ENCODE peak calls at places on chromosomes 7 and 10, in five cellular contexts. T is OCI-LY7; M is left ventricle myocardium inferior; B is CD8-positive, alpha-beta memory T cell; H is PC-3. D is an unnamed sample.

GRCh38 chr7:157548691-157549265 is 212.0 kb downstream of the DNAJB6 start:
- DNase-seq in T (no peak), M (no peak), B (no peak), H (no peak), D (no peak)

GRCh38 chr7:135272303-135272702 is 38.7 kb downstream of the STRA8 start:
- DNase-seq in T (no peak), M (no peak), B (no peak), H (no peak), D (no peak)

GRCh38 chr7:4132221-4132620 is 549.9 kb upstream of the FOXK1 start:
- DNase-seq in T (no peak), M (no peak), B (no peak), H (no peak), D (no peak)

GRCh38 chr7:148615085-148615750 is 24.7 kb downstream of the C7orf33 start:
- DNase-seq in T (no peak), M (no peak), B (no peak), H (no peak), D (no peak)

GRCh38 chr10:42977032-42977416 is 99.8 kb upstream of the RET start:
- DNase-seq in T (no peak), M (no peak), B (no peak), H (no peak), D (no peak)

GRCh38 chr7:135390829-135391228 is 119.1 kb downstream of the CNOT4 start:
- DNase-seq in T (no peak), M (no peak), B (no peak), H (no peak), D (no peak)

GRCh38 chr10:97179731-97180366 is 5.9 kb downstream of the SLIT1 start:
- DNase-seq in T (no peak), M (no peak), B (no peak), H (no peak), D (no peak)

GRCh38 chr7:151925446-151926335 is 30.6 kb upstream of the GALNTL5 start:
- DNase-seq in T (no peak), M (peak; percentile 48), B (no peak), H (peak; percentile 46), D (no peak)

GRCh38 chr10:124697837-124698559 is 46.2 kb downstream of the FAM53B start:
- DNase-seq in T (no peak), M (no peak), B (no peak), H (no peak), D (peak; percentile 43)

GRCh38 chr10:4532467-4532866 is 293.5 kb upstream of the AKR1E2 start:
- DNase-seq in T (no peak), M (no peak), B (no peak), H (peak; percentile 67), D (no peak)

GRCh38 chr10:62732841-62733653 is 71.5 kb upstream of the ADO start:
- DNase-seq in T (peak; percentile 21), M (no peak), B (peak; percentile 81), H (peak; percentile 100), D (peak; percentile 86)

GRCh38 chr10:70996549-70996948 is 108.2 kb upstream of the PCBD1 start:
- DNase-seq in T (no peak), M (no peak), B (no peak), H (no peak), D (no peak)

GRCh38 chr7:44184221-44184873 is 4.9 kb downstream of the GCK start:
- DNase-seq in T (no peak), M (no peak), B (no peak), H (peak; percentile 91), D (no peak)

GRCh38 chr10:96714031-96714590 is 6.2 kb downstream of the PIK3AP1 start:
- DNase-seq in T (no peak), M (no peak), B (no peak), H (peak; percentile 37), D (no peak)

GRCh38 chr10:51010977-51011376 is 63.3 kb upstream of the PRKG1 start:
- DNase-seq in T (peak; percentile 47), M (no peak), B (peak; percentile 5), H (peak; percentile 93), D (peak; percentile 35)

GRCh38 chr7:41975854-41976253 is 261.2 kb downstream of the GLI3 start:
- DNase-seq in T (no peak), M (no peak), B (no peak), H (no peak), D (no peak)

GRCh38 chr10:110226555-110226925 is 19.1 kb downstream of the MXI1 start:
- DNase-seq in T (peak; percentile 89), M (peak; percentile 91), B (peak; percentile 82), H (peak; percentile 73), D (peak; percentile 92)

GRCh38 chr7:68676789-68677535 is 921.3 kb upstream of the AUTS2 start:
- DNase-seq in T (no peak), M (no peak), B (no peak), H (no peak), D (no peak)

GRCh38 chr10:89845541-89846275 is 144.3 kb downstream of the KIF20B start:
- DNase-seq in T (no peak), M (no peak), B (no peak), H (peak; percentile 49), D (no peak)

GRCh38 chr10:52965938-52966401 is 193.4 kb upstream of the MBL2 start:
- DNase-seq in T (peak; percentile 88), M (no peak), B (no peak), H (no peak), D (no peak)

GRCh38 chr10:114634607-114634974 is 23.5 kb downstream of the ABLIM1 start:
- DNase-seq in T (no peak), M (peak; percentile 54), B (no peak), H (peak; percentile 81), D (no peak)

GRCh38 chr10:27448926-27449325 is 55.2 kb upstream of the RAB18 start:
- DNase-seq in T (no peak), M (no peak), B (no peak), H (peak; percentile 60), D (no peak)

GRCh38 chr7:5248201-5248885 is 34.4 kb upstream of the SLC29A4 start:
- DNase-seq in T (no peak), M (peak; percentile 69), B (no peak), H (no peak), D (no peak)

GRCh38 chr7:105682331-105683070 is 101.2 kb upstream of the EFCAB10 start:
- DNase-seq in T (no peak), M (no peak), B (no peak), H (peak; percentile 43), D (no peak)

GRCh38 chr7:93146036-93146435 is 2.1 kb downstream of the SAMD9L start:
- DNase-seq in T (no peak), M (no peak), B (no peak), H (no peak), D (no peak)

GRCh38 chr7:123329988-123330643 is 130.3 kb upstream of the SLC13A1 start:
- DNase-seq in T (no peak), M (no peak), B (no peak), H (no peak), D (no peak)

GRCh38 chr7:34067406-34067805 is 162.1 kb downstream of the BMPER start:
- DNase-seq in T (no peak), M (no peak), B (no peak), H (no peak), D (no peak)

GRCh38 chr7:105238198-105238765 is 150.4 kb downstream of the SRPK2 start:
- DNase-seq in T (no peak), M (no peak), B (no peak), H (no peak), D (no peak)

GRCh38 chr7:95126053-95126709 is 198.2 kb downstream of the PON1 start:
- DNase-seq in T (no peak), M (no peak), B (no peak), H (no peak), D (no peak)

GRCh38 chr10:104311184-104311720 is 27.0 kb downstream of the ITPRIP start:
- DNase-seq in T (no peak), M (no peak), B (no peak), H (no peak), D (no peak)

GRCh38 chr10:132113766-132114365 is 48.1 kb downstream of the JAKMIP3 start:
- DNase-seq in T (no peak), M (peak; percentile 25), B (no peak), H (no peak), D (no peak)

GRCh38 chr10:124545756-124546369 is 84.2 kb downstream of the LHPP start:
- DNase-seq in T (peak; percentile 74), M (no peak), B (no peak), H (no peak), D (no peak)

GRCh38 chr10:102122450-102122849 is 2.3 kb upstream of the LDB1 start:
- DNase-seq in T (no peak), M (no peak), B (no peak), H (no peak), D (no peak)

GRCh38 chr10:5563237-5563961 is 38.6 kb downstream of the CALML3 start:
- DNase-seq in T (no peak), M (no peak), B (no peak), H (no peak), D (no peak)

GRCh38 chr10:113929522-113929921 is 75.1 kb downstream of the NHLRC2 start:
- DNase-seq in T (no peak), M (no peak), B (no peak), H (no peak), D (no peak)

GRCh38 chr10:23693398-23693797 is 254.5 kb downstream of the OTUD1 start:
- DNase-seq in T (no peak), M (no peak), B (no peak), H (no peak), D (peak; percentile 8)

DNA sequence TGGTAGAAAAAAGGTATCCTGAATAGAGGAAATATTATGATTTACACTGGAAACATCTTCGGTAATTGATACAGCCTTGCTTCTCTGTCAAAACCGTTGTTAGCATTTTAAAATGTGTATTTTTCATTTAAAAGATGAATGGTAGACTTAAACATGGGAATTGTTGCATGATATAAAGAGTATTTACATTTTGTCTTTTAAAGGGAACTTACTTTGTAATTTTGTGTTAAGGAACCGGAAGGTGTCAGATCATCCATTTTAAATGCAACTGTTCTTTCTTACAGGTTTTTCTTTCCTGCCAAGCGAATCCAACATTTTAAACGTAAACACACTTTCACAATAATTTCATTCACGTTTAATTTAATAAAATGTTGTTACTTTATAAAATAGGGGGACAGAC is 1.8 kb upstream of the IGF2BP3 start:
- DNase-seq in T (peak; percentile 54), M (no peak), B (no peak), H (no peak), D (no peak)
- H3K4me1 ChIP-seq in T (peaks cover 14% of the 10 kb centered on the region), M (peaks cover 56% of the 10 kb centered on the region), B (peaks cover 60% of the 10 kb centered on the region), H (peaks cover 28% of the 10 kb centered on the region), D (peaks cover 56% of the 10 kb centered on the region)

DNA sequence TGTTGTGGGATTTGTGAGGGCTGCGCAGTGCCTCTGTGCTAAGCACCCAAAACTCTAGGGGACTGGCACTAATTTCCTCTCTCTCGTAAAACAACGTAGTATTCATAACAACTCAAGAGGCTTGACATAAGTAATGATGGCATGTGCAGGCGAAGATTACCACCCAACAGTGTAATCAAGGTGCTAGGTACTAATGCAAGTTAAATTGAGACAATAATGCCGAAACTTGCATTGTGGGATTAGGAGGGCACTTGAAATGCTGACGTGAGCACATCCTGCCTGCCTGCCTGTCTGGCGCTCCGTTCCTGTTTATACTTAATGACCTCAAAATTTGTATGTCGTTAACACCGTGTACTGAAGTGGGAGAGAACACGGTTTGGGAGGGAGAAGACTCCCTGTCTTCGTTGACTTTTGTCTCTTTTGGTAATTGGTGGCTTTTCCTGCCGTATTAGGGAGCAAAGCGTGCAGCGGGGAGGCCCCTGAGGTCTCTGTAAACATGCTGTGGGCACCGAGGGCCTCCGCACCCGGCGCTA is 139.0 kb downstream of the MGMT start:
- DNase-seq in T (no peak), M (no peak), B (no peak), H (no peak), D (peak; percentile 8)
- H3K4me1 ChIP-seq in T (no peaks in the 10 kb centered on the region), M (no peaks in the 10 kb centered on the region), B (no peaks in the 10 kb centered on the region), H (no peaks in the 10 kb centered on the region), D (no peaks in the 10 kb centered on the region)

GRCh38 chr10:44860811-44861751 is 50.1 kb upstream of the TMEM72 start:
- DNase-seq in T (no peak), M (no peak), B (no peak), H (peak; percentile 81), D (no peak)
- H3K4me1 ChIP-seq in T (no peaks in the 10 kb centered on the region), M (peaks cover 34% of the 10 kb centered on the region), B (peaks cover 4% of the 10 kb centered on the region), H (peaks cover 24% of the 10 kb centered on the region), D (peaks cover 10% of the 10 kb centered on the region)

GRCh38 chr7:134186022-134186421 is 58.9 kb downstream of the LRGUK start:
- DNase-seq in T (no peak), M (no peak), B (no peak), H (no peak), D (no peak)
- H3K4me1 ChIP-seq in T (no peaks in the 10 kb centered on the region), M (no peaks in the 10 kb centered on the region), B (no peaks in the 10 kb centered on the region), H (no peaks in the 10 kb centered on the region), D (no peaks in the 10 kb centered on the region)

D was measured in CD4-positive, CD25-positive, alpha-beta regulatory T cell.